ENCODE peak calls at places on chromosomes 13 and 19, in seven cellular contexts. Y is H1, R is K562, I is SK-N-SH, H is HepG2, Z is GM12878, J is GM12891. X is an unnamed sample.

GRCh38 chr19:5094768-5095567 is 126.1 kb downstream of the KDM4B start:
- DNase-seq in I (peak), Z (no peak), R (no peak), J (no peak), Y (no peak), H (no peak), X (no peak)

GRCh38 chr13:110209950-110210603 is 96.9 kb downstream of the COL4A1 start:
- DNase-seq in R (no peak), J (no peak), H (no peak), I (no peak), Z (no peak), Y (no peak), X (no peak)

GRCh38 chr19:51786651-51787494 is 8.1 kb upstream of the FPR3 start:
- DNase-seq in Y (no peak), I (no peak), J (no peak), H (no peak), Z (no peak), R (peak), X (no peak)

GRCh38 chr19:46610851-46611770 is 10.0 kb downstream of the CALM3 start:
- DNase-seq in I (peak), J (peak), H (no peak), Y (no peak), Z (no peak), R (no peak), X (no peak)

GRCh38 chr13:80001510-80001842 is 339.4 kb downstream of the SPRY2 start:
- DNase-seq in R (no peak), J (no peak), Z (no peak), I (no peak), H (no peak), Y (no peak), X (no peak)

GRCh38 chr13:49112782-49113525 is 107.2 kb upstream of the MLNR start:
- DNase-seq in Y (no peak), I (no peak), Z (no peak), J (no peak), H (no peak), R (no peak), X (no peak)

GRCh38 chr13:111204438-111205177 is 89.5 kb downstream of the ARHGEF7 start:
- DNase-seq in I (peak), Y (peak), J (no peak), R (peak), H (peak), Z (no peak), X (no peak)

GRCh38 chr13:79837741-79838450 is 356.9 kb downstream of the NDFIP2 start:
- DNase-seq in H (no peak), I (no peak), R (no peak), Y (no peak), Z (no peak), J (no peak), X (no peak)

GRCh38 chr19:43739419-43739818 is 15.3 kb downstream of the SMG9 start:
- DNase-seq in Z (no peak), H (no peak), R (no peak), J (no peak), I (no peak), Y (no peak), X (no peak)

GRCh38 chr19:30688696-30689095 is 316.5 kb downstream of the ZNF536 start:
- DNase-seq in H (no peak), Y (no peak), J (no peak), R (no peak), Z (no peak), I (no peak), X (no peak)

GRCh38 chr13:46146898-46147297 is 35.1 kb downstream of the LCP1 start:
- DNase-seq in H (peak), R (no peak), Z (no peak), I (peak), Y (no peak), J (no peak), X (no peak)
- TF ChIP-seq TAF1 in H (no peak), R (no peak), Z (no peak), I (no peak), Y (no peak), J (no peak), X (no peak)

GRCh38 chr13:91470084-91470621 is 71.7 kb downstream of the GPC5 start:
- DNase-seq in I (no peak), H (no peak), Y (no peak), J (no peak), Z (no peak), R (no peak), X (no peak)
- TF ChIP-seq TAF1 in I (no peak), H (no peak), Y (no peak), J (no peak), Z (no peak), R (no peak), X (no peak)

DNA sequence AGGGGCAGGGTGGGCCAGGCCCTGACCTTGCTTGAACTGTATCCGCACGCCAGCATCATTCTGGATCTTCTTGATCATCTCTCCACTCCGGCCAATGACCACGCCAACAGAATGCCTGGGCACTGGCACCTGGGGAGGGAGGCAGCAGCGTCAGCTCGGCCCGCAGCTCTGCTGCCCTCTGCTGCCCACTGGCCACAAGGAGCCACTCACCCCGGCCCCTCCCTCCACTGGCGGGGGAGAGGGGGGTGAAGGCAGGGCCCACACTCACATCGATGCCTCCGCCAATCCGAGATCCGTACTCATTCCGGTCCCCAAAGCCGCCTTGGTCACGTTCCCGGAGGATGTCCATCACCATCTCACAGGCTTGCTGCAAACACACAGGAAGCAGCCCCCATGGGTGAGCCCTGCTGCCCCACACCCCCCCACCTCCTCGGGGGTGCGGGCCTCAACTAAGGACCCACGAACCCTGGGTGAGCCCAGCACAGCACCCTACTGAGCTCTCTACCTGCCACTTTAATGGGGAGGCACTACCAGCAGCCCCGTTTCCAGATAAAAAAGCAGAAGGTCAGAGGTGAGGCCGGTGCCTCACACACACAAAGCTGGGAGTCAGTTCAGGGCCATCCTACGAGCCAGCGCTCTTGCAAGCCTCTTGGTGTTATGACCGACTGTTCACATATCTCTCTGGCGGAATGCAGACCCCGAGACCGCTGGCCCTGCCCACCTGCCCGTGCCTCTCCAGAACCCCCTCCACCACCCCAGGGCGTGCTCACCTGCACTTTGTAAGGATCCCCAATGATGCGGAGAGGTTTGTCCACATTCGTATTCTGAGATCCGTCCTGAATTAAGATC is 6.7 kb downstream of the KHSRP start:
- DNase-seq in Y (peak), J (no peak), H (no peak), R (no peak), I (peak), Z (no peak), X (no peak)
- TF ChIP-seq TAF1 in Y (no peak), J (no peak), H (no peak), R (no peak), I (no peak), Z (no peak), X (no peak)

GRCh38 chr19:38082256-38083118 is 141.5 kb downstream of the DPF1 start:
- DNase-seq in I (no peak), Y (no peak), R (no peak), J (no peak), Z (no peak), H (no peak), X (no peak)

GRCh38 chr19:38076337-38076736 is 147.7 kb downstream of the DPF1 start:
- DNase-seq in Z (no peak), I (no peak), H (no peak), J (no peak), Y (no peak), R (no peak), X (no peak)

GRCh38 chr19:38078302-38078930 is 145.6 kb downstream of the DPF1 start:
- DNase-seq in Y (no peak), R (no peak), H (no peak), Z (no peak), J (no peak), I (no peak), X (no peak)

GRCh38 chr19:38081547-38082255 is 142.3 kb downstream of the DPF1 start:
- DNase-seq in I (no peak), R (no peak), Y (no peak), J (no peak), H (no peak), Z (no peak), X (no peak)

GRCh38 chr19:38079926-38080380 is 144.1 kb downstream of the DPF1 start:
- DNase-seq in I (no peak), Y (no peak), H (peak), J (peak), R (no peak), Z (peak), X (peak)
- TF ChIP-seq TAF1 in I (no peak), Y (no peak), H (no peak), J (no peak), R (no peak), Z (no peak), X (no peak)

DNA sequence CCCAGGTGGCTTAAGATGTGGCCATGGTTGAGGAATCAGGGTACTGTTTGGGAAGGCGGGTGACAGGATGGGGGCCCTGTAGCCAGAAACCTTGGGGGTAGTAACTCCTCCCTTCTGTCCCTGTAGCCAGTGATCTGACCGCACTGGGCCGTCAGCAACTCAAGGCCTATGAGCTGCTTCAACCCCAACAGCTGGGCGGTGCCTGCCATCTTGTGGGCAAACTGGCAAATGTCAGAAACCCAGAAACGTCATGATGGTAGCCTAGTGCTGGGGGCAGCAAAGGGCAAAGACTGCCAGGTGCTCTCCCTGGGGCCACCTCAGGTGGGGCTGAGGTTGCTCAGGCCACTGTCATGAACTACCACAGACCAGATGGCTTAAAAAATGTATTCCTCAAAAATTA is 3.5 kb downstream of the COPE start:
- DNase-seq in R (no peak), Y (peak), H (peak), J (no peak), Z (no peak), I (peak), X (no peak)
- TF ChIP-seq TAF1 in R (no peak), Y (no peak), H (no peak), J (no peak), Z (no peak), I (no peak), X (no peak)

GRCh38 chr19:55289117-55289796 is 5.5 kb downstream of the BRSK1 start:
- DNase-seq in Z (no peak), J (no peak), H (no peak), I (peak), R (no peak), Y (no peak), X (no peak)
- TF ChIP-seq TAF1 in Z (no peak), J (no peak), H (no peak), I (no peak), R (no peak), Y (no peak), X (no peak)

X was measured in GM12892.